ENCODE peak calls at places on chromosomes 4 and X, in six cellular contexts. M is mesendoderm, J is IMR-90, U is neuronal stem cell, P is mesenchymal stem cell, Z is H9. N is an unnamed sample.

GRCh38 chrX:123817288-123817894 is 42.5 kb upstream of the XIAP start:
- DNase-seq in M (no peak), J (no peak), U (no peak), P (no peak), Z (no peak), N (peak)

GRCh38 chr4:130563185-130563890 is 1467.4 kb downstream of the C4orf33 start:
- DNase-seq in M (peak), J (peak), U (peak), P (peak), Z (peak), N (peak)

GRCh38 chrX:130174051-130174704 is 2.4 kb downstream of the RAB33A start:
- DNase-seq in M (no peak), J (peak), U (no peak), P (peak), Z (no peak), N (peak)

GRCh38 chr4:125317526-125317880 is 2.7 kb downstream of the FAT4 start:
- DNase-seq in M (peak), J (peak), U (peak), P (peak), Z (peak), N (peak)

GRCh38 chr4:3369781-3370660 is 71.7 kb upstream of the HGFAC start:
- DNase-seq in M (peak), J (peak), U (peak), P (peak), Z (peak), N (no peak)

GRCh38 chrX:42128020-42128419 is 204.7 kb upstream of the CASK start:
- DNase-seq in M (no peak), J (no peak), U (no peak), P (no peak), Z (no peak), N (no peak)

GRCh38 chr4:117481742-117482141 is 396.4 kb upstream of the TRAM1L1 start:
- DNase-seq in M (no peak), J (peak), U (no peak), P (peak), Z (no peak), N (peak)

GRCh38 chr4:125315571-125316390 is 1.0 kb downstream of the FAT4 start:
- DNase-seq in M (peak), J (peak), U (peak), P (peak), Z (peak), N (no peak)

GRCh38 chrX:44842555-44843317 is 1.1 kb upstream of the DUSP21 start:
- DNase-seq in M (no peak), J (no peak), U (no peak), P (no peak), Z (no peak), N (peak)

GRCh38 chrX:47030339-47030738 is 47.9 kb upstream of the RGN start:
- DNase-seq in M (peak), J (peak), U (peak), P (peak), Z (no peak), N (peak)

GRCh38 chrX:338281-338835 is 19.8 kb upstream of the GTPBP6 start:
- DNase-seq in M (no peak), J (no peak), U (no peak), P (no peak), Z (no peak), N (no peak)

GRCh38 chr4:8205749-8206611 is 6.9 kb downstream of the SH3TC1 start:
- DNase-seq in M (no peak), J (no peak), U (no peak), P (no peak), Z (no peak), N (no peak)

DNA sequence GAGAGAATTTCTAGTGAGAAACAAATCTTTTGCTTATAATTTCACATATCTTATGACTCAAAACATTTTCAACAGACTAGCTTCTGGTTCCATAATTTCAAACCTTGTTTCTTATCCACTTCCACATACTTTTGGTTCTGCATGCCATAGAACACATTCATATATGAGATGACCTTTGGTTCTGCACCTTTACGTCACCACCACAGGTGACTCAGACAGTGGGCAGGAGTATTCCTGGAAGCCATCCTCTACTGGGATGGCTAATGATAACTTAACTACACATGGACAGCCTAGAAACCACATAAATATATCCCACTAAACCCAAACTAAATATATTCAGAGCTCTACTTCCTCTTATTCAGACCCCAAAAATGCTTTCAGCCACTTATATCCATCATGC is 133.3 kb downstream of the DCK start:
- DNase-seq in M (no peak), J (peak), U (no peak), P (peak), Z (no peak), N (peak)
- H2BK5ac ChIP-seq in M (no peak), J (peak), U (no peak), P (no peak), Z (no peak), N (no peak)

GRCh38 chr4:27087306-27088045 is 226.8 kb downstream of the STIM2 start:
- DNase-seq in M (peak), J (no peak), U (no peak), P (no peak), Z (peak), N (peak)
- H2BK120ac ChIP-seq in M (no peak), J (no peak), U (no peak), P (no peak), Z (no peak), N (peak)

DNA sequence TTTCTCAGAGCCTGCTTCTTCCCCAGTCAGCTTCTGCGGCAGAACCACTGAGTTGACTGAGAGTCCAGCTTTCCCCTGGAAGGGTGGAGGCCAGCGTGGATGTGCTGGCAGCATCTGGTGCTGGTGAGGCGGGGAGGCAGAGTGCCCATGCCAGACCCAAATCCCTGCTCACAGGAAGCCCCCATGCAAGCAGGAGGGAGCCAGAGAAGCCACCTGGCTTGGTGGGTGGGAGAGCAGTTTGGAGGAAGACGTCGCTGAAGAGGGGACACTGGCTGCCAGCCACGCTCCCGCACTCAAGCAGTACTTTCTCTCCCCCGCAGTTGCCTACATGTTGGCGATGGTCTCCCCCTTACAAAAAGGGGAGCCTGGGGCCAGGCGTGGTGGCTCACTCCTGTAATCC is 6.0 kb downstream of the PDZD4 start:
- DNase-seq in M (no peak), J (no peak), U (no peak), P (no peak), Z (no peak), N (no peak)
- H2BK5ac ChIP-seq in M (no peak), J (no peak), U (no peak), P (no peak), Z (no peak), N (no peak)

DNA sequence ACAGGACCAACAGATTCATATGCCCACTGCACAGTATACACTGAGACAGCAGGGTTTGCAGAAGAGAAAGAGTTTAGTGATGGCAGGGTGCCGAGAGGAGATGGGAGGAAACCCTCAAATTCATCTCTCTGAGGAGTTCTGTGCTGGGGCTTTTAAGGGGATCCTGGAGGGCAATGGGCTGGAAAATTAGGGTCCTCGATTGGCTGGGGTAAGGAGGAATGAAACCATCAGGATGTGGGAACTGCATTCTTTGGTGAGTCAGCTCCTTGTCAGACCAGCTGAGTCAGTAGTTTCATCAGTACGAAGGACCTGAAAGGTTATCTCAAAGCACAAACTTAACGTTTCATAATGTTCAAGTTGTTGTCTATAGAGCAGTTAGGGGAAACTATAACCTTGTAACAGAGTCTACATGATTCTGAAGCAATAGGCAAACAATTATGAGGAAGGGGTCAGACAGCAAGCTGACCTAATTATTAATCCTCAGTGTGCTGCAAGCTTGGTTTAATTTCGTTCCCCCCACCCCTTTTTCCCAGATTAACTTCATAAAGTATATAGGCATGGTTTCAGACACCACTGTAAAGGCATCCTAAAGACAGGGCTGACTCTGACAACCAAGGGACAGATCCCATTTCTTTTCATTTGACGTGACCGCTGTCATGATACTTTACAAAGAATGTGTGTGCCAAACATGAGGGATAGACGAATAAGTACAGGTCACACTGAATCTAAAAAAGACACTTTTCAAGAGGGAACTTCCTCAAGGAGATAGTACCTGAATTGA is 1.5 kb upstream of the MSMO1 start:
- DNase-seq in M (peak), J (peak), U (no peak), P (peak), Z (no peak), N (peak)
- H2BK120ac ChIP-seq in M (no peak), J (peak), U (no peak), P (peak), Z (no peak), N (peak)

GRCh38 chr4:23876418-23877089 is 13.3 kb downstream of the PPARGC1A start:
- DNase-seq in M (peak), J (no peak), U (no peak), P (no peak), Z (no peak), N (no peak)

GRCh38 chr4:23875317-23875716 is 14.5 kb downstream of the PPARGC1A start:
- DNase-seq in M (no peak), J (peak), U (no peak), P (no peak), Z (no peak), N (no peak)

GRCh38 chr4:23871420-23871819 is 18.4 kb downstream of the PPARGC1A start:
- DNase-seq in M (no peak), J (no peak), U (no peak), P (no peak), Z (no peak), N (no peak)

GRCh38 chr4:23874536-23874901 is 15.3 kb downstream of the PPARGC1A start:
- DNase-seq in M (no peak), J (no peak), U (no peak), P (no peak), Z (no peak), N (no peak)

GRCh38 chr4:23873717-23874535 is 15.9 kb downstream of the PPARGC1A start:
- DNase-seq in M (no peak), J (no peak), U (no peak), P (no peak), Z (no peak), N (no peak)
- H2BK5ac ChIP-seq in M (no peak), J (no peak), U (no peak), P (no peak), Z (no peak), N (no peak)